ENCODE peak calls at places on chromosomes 5 and 9, in six cellular contexts. H is GM12864; E is neural crest cell; P is naive thymus-derived CD8-positive, alpha-beta T cell; Y is Right ventricle myocardium superior; U is NT2/D1. A is an unnamed sample.
A peak's percentile ranks its signal among the peaks of the same experiment; 100 is the strongest.

GRCh38 chr5:756171-756570 is 28.4 kb downstream of the ZDHHC11B start:
- DNase-seq in H (no peak), E (no peak), P (no peak), Y (peak; percentile 65), U (no peak), A (peak; percentile 88)

GRCh38 chr5:156330141-156330870 is 3.3 kb downstream of the SGCD start:
- DNase-seq in H (no peak), E (no peak), P (no peak), Y (no peak), U (no peak), A (no peak)

GRCh38 chr9:84750152-84750865 is 80.8 kb downstream of the NTRK2 start:
- DNase-seq in H (no peak), E (no peak), P (no peak), Y (no peak), U (no peak), A (no peak)

GRCh38 chr9:17928768-17929167 is 349.9 kb downstream of the SH3GL2 start:
- DNase-seq in H (no peak), E (no peak), P (no peak), Y (no peak), U (no peak), A (no peak)

GRCh38 chr5:179203248-179203647 is 142.0 kb downstream of the ADAMTS2 start:
- DNase-seq in H (no peak), E (no peak), P (peak; percentile 49), Y (peak; percentile 20), U (no peak), A (no peak)

GRCh38 chr9:107386396-107386795 is 103.2 kb downstream of the KLF4 start:
- DNase-seq in H (no peak), E (no peak), P (no peak), Y (peak; percentile 57), U (no peak), A (no peak)

GRCh38 chr9:73152445-73152844 is 780 bp downstream of the ANXA1 start:
- DNase-seq in H (no peak), E (no peak), P (no peak), Y (no peak), U (no peak), A (no peak)

GRCh38 chr9:13139641-13140171 is 139.8 kb downstream of the MPDZ start:
- DNase-seq in H (no peak), E (peak; percentile 11), P (no peak), Y (no peak), U (peak; percentile 22), A (no peak)

GRCh38 chr9:137432687-137433348 is 8.3 kb downstream of the ENTPD8 start:
- DNase-seq in H (no peak), E (no peak), P (peak; percentile 59), Y (peak; percentile 28), U (no peak), A (peak; percentile 73)

GRCh38 chr5:137890850-137891249 is 1.6 kb downstream of the PKD2L2 start:
- DNase-seq in H (no peak), E (no peak), P (no peak), Y (no peak), U (no peak), A (no peak)

GRCh38 chr5:90153031-90153430 is 256.5 kb downstream of the CETN3 start:
- DNase-seq in H (no peak), E (no peak), P (no peak), Y (no peak), U (no peak), A (no peak)

GRCh38 chr5:137659209-137659608 is 76.7 kb downstream of the KLHL3 start:
- DNase-seq in H (no peak), E (no peak), P (no peak), Y (no peak), U (no peak), A (no peak)

GRCh38 chr5:32642276-32643002 is 57.1 kb downstream of the SUB1 start:
- DNase-seq in H (no peak), E (no peak), P (no peak), Y (no peak), U (no peak), A (no peak)

GRCh38 chr5:163718256-163718655 is 212.8 kb downstream of the MAT2B start:
- DNase-seq in H (no peak), E (no peak), P (no peak), Y (no peak), U (no peak), A (no peak)

GRCh38 chr9:70013598-70014196 is 30.0 kb upstream of the MAMDC2 start:
- DNase-seq in H (no peak), E (no peak), P (no peak), Y (no peak), U (no peak), A (no peak)

GRCh38 chr5:139296862-139297326 is 3.4 kb downstream of the MATR3 start:
- DNase-seq in H (no peak), E (no peak), P (no peak), Y (no peak), U (no peak), A (no peak)

GRCh38 chr9:35518212-35518917 is 28.5 kb downstream of the RUSC2 start:
- DNase-seq in H (no peak), E (no peak), P (no peak), Y (no peak), U (peak; percentile 85), A (no peak)

GRCh38 chr5:160083501-160083900 is 35.7 kb downstream of the PWWP2A start:
- DNase-seq in H (no peak), E (no peak), P (no peak), Y (no peak), U (no peak), A (no peak)

GRCh38 chr9:137316012-137316981 is 14.2 kb upstream of the NRARP start:
- DNase-seq in H (no peak), E (no peak), P (peak; percentile 63), Y (peak; percentile 64), U (no peak), A (peak; percentile 79)

GRCh38 chr5:113615708-113616107 is 102.2 kb downstream of the YTHDC2 start:
- DNase-seq in H (no peak), E (no peak), P (no peak), Y (no peak), U (no peak), A (no peak)

GRCh38 chr9:88533951-88534455 is 975 bp upstream of the NXNL2 start:
- DNase-seq in H (no peak), E (no peak), P (no peak), Y (peak; percentile 49), U (peak; percentile 36), A (peak; percentile 82)

GRCh38 chr9:96062051-96062450 is 186.6 kb downstream of the ERCC6L2 start:
- DNase-seq in H (no peak), E (no peak), P (no peak), Y (no peak), U (no peak), A (peak; percentile 49)

GRCh38 chr9:74887041-74887980 is at the start of gene TRPM6:
- DNase-seq in H (no peak), E (peak; percentile 42), P (no peak), Y (peak; percentile 91), U (peak; percentile 42), A (peak; percentile 95)

GRCh38 chr5:10663531-10664183 is 97.4 kb downstream of the DAP start:
- DNase-seq in H (no peak), E (no peak), P (no peak), Y (no peak), U (no peak), A (peak; percentile 56)

GRCh38 chr9:133738039-133738805 is at the start of gene SARDH:
- DNase-seq in H (no peak), E (peak; percentile 50), P (no peak), Y (peak; percentile 74), U (peak; percentile 70), A (peak; percentile 89)

GRCh38 chr5:128199104-128199503 is 115.5 kb downstream of the SLC12A2 start:
- DNase-seq in H (no peak), E (no peak), P (no peak), Y (no peak), U (no peak), A (no peak)